ENCODE peak calls at places on chromosome 11, in five cellular contexts. J, U, X, B and M are unnamed samples. For H3K36me3, the result is how much of the 10 kb centered on the place peaks cover.

GRCh38 chr11:299951-300735 is 817 bp upstream of the IFITM5 start:
- DNase-seq in B (no peak), U (peak), J (no peak), X (no peak), M (peak)

GRCh38 chr11:109236696-109237095 is 185.3 kb upstream of the C11orf87 start:
- DNase-seq in U (no peak), J (no peak), X (peak), B (no peak), M (no peak)

GRCh38 chr11:116879789-116880402 is 42.5 kb upstream of the APOA1 start:
- DNase-seq in X (peak), B (no peak), J (peak), U (peak), M (no peak)

GRCh38 chr11:126491092-126491491 is 135.6 kb downstream of the ST3GAL4 start:
- DNase-seq in X (no peak), J (no peak), U (no peak), B (no peak), M (peak)

GRCh38 chr11:102240502-102240901 is 76.8 kb upstream of the BIRC3 start:
- DNase-seq in B (no peak), X (no peak), J (no peak), U (no peak), M (no peak)

GRCh38 chr11:64987998-64988854 is 8.5 kb downstream of the BATF2 start:
- DNase-seq in U (no peak), X (no peak), B (no peak), J (no peak), M (no peak)

GRCh38 chr11:123184531-123184930 is 10.5 kb downstream of the CLMP start:
- DNase-seq in J (no peak), U (no peak), B (no peak), X (peak), M (no peak)

GRCh38 chr11:94780432-94780831 is 12.3 kb downstream of the AMOTL1 start:
- DNase-seq in B (no peak), X (no peak), J (no peak), U (peak), M (no peak)

GRCh38 chr11:107988397-107989158 is 20.1 kb upstream of the CUL5 start:
- DNase-seq in B (no peak), U (no peak), J (no peak), X (peak), M (no peak)

GRCh38 chr11:82775736-82776346 is 42.2 kb upstream of the FAM181B start:
- DNase-seq in U (peak), J (no peak), B (no peak), X (peak), M (peak)

GRCh38 chr11:84173078-84173477 is 886.9 kb upstream of the CCDC90B start:
- DNase-seq in J (no peak), X (no peak), U (no peak), B (no peak), M (no peak)

GRCh38 chr11:89293966-89294679 is 116.4 kb downstream of the TYR start:
- DNase-seq in X (peak), J (no peak), U (no peak), B (peak), M (peak)

GRCh38 chr11:35588627-35589026 is 29.6 kb upstream of the FJX1 start:
- DNase-seq in J (no peak), X (peak), B (no peak), U (no peak), M (no peak)

GRCh38 chr11:17601206-17602075 is 54.4 kb downstream of the OTOG start:
- DNase-seq in U (no peak), B (peak), X (no peak), J (no peak), M (peak)

GRCh38 chr11:18384157-18384641 is 10.2 kb upstream of the LDHA start:
- DNase-seq in J (peak), X (peak), U (peak), B (peak), M (peak)

GRCh38 chr11:128627666-128628342 is 40.4 kb upstream of the ETS1 start:
- DNase-seq in J (no peak), B (no peak), X (no peak), U (peak), M (peak)

GRCh38 chr11:118623291-118623655 is 15.9 kb downstream of the PHLDB1 start:
- DNase-seq in U (peak), X (peak), B (no peak), J (no peak), M (no peak)

GRCh38 chr11:27902981-27903624 is 202.8 kb upstream of the BDNF start:
- DNase-seq in B (no peak), J (no peak), X (peak), U (no peak), M (no peak)

GRCh38 chr11:35147273-35147672 is 8.3 kb downstream of the CD44 start:
- DNase-seq in U (no peak), B (no peak), J (no peak), X (no peak), M (no peak)

GRCh38 chr11:69950621-69951020 is 127.5 kb upstream of the ANO1 start:
- DNase-seq in X (no peak), J (no peak), U (no peak), B (no peak), M (peak)

GRCh38 chr11:73566422-73566821 is 31.5 kb downstream of the FAM168A start:
- DNase-seq in U (no peak), B (no peak), J (no peak), X (peak), M (no peak)

GRCh38 chr11:17257200-17257599 is 19.3 kb upstream of the NUCB2 start:
- DNase-seq in J (no peak), X (peak), B (no peak), U (no peak), M (no peak)

GRCh38 chr11:33488971-33489370 is 211.7 kb downstream of the C11orf91 start:
- DNase-seq in J (no peak), U (no peak), X (no peak), B (no peak), M (no peak)

GRCh38 chr11:9815486-9816136 is 151.7 kb downstream of the SWAP70 start:
- DNase-seq in U (no peak), J (no peak), B (no peak), X (peak), M (no peak)

GRCh38 chr11:70948855-70949551 is 303.4 kb downstream of the SHANK2 start:
- DNase-seq in J (no peak), U (peak), B (no peak), X (no peak), M (no peak)

GRCh38 chr11:12769834-12770345 is 95.7 kb downstream of the TEAD1 start:
- DNase-seq in X (peak), B (no peak), U (no peak), J (no peak), M (no peak)

GRCh38 chr11:104306862-104307474 is 143.0 kb upstream of the PDGFD start:
- DNase-seq in X (no peak), U (no peak), B (no peak), J (no peak), M (no peak)

GRCh38 chr11:45583981-45584380 is 81.4 kb downstream of the CHST1 start:
- DNase-seq in X (no peak), J (no peak), U (no peak), B (no peak), M (no peak)

GRCh38 chr11:116605543-116605942 is 167.2 kb downstream of the BUD13 start:
- DNase-seq in J (no peak), X (peak), B (peak), U (no peak), M (peak)

GRCh38 chr11:128859563-128860441 is 7.3 kb downstream of the KCNJ1 start:
- DNase-seq in X (peak), J (peak), B (peak), U (peak), M (peak)

GRCh38 chr11:94755494-94755893 is 12.7 kb upstream of the AMOTL1 start:
- DNase-seq in U (no peak), B (no peak), J (no peak), X (no peak), M (no peak)

GRCh38 chr11:45556851-45557707 is 108.3 kb downstream of the CHST1 start:
- DNase-seq in J (no peak), U (no peak), B (peak), X (peak), M (no peak)

GRCh38 chr11:121671276-121672168 is 218.8 kb upstream of the SORL1-AS1 start:
- DNase-seq in B (peak), X (peak), U (peak), J (no peak), M (no peak)

GRCh38 chr11:46389450-46390330 is 1.9 kb downstream of the CHRM4 start:
- DNase-seq in X (peak), U (peak), J (peak), B (peak), M (peak)

GRCh38 chr11:73158356-73159051 is 16.4 kb upstream of the FCHSD2 start:
- DNase-seq in U (peak), J (no peak), X (no peak), B (no peak), M (peak)

GRCh38 chr11:76209956-76210885 is 3.9 kb upstream of the WNT11 start:
- DNase-seq in X (peak), J (peak), U (peak), B (peak), M (peak)

GRCh38 chr11:89491141-89491690 is at the start of gene NOX4:
- DNase-seq in X (no peak), J (peak), U (peak), B (peak), M (peak)

GRCh38 chr11:123430736-123431356 is 777 bp downstream of the GRAMD1B start:
- DNase-seq in U (no peak), J (peak), B (peak), X (peak), M (peak)

GRCh38 chr11:32039149-32039548 is 51.7 kb upstream of the RCN1 start:
- DNase-seq in X (no peak), B (no peak), U (no peak), J (no peak), M (no peak)
- H3K36me3 ChIP-seq in X (under half), B (under half), U (under half), J (under half), M (under half)

DNA sequence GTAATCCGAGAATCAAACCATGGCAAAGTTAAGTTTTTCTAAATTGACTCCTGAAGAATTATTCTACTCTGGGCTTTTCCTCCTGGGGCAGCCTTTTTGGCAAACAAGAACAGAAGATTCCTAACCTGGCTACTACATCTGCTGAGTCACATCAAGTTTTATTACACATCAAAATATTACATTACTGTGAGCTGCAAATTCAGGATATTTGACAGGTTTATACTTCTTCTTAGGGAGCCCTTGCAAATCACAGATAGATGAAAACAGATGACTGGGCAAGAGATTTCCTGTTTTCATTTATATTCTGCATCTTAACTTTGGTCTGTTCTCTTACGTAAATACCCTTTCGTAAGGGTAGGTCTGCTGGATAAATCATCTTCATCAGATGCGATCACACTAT is 23.6 kb downstream of the XRRA1 start:
- DNase-seq in U (no peak), J (no peak), X (no peak), B (no peak), M (no peak)
- H3K36me3 ChIP-seq in U (under half), J (half or more), X (under half), B (under half), M (under half)

GRCh38 chr11:130197386-130198035 is 37.9 kb downstream of the ST14 start:
- DNase-seq in U (no peak), X (no peak), B (no peak), J (no peak), M (no peak)
- H3K36me3 ChIP-seq in U (under half), X (under half), B (under half), J (under half), M (under half)

DNA sequence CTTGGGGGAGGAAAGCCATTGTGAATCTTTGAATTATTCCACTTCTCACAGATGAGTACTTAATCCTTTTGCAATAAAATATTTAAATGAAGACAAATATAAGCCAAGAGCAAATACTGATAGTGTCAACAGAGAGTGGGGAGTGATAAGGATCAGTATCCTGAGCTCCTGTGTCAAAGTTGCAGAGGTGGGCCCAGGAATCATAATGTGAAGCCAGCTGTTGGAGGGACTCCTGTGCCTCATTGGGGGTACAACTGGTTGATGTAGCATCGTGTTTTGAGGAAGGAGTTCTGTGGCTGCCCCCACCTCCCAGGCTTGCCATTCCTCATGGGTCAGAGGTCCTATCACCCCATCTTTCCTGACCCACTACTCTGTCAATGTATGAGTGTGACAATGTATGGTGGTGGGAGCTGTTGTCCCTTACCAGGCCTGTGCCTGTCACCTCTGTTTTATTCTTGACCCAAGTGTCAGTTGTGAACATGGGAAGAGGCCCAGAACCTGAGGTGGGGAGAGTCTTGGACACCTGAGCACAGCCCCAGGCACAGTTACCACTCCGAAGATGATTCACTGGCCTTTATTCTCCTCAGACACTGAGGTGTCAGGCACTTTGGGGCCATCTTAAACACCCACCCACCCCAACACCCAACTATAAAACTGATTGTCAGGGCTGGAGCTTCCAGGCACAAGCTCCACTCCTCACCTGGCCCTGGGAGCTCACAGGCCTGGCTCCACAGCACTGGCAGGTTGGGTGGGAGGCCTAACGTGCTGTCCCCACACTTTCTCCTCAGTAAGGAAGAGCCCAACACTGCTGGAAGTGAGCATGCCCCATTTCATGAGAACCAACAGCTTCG is 38.4 kb downstream of the KCNQ1OT1 start:
- DNase-seq in X (no peak), U (no peak), B (no peak), J (no peak), M (no peak)
- H3K36me3 ChIP-seq in X (under half), U (under half), B (under half), J (under half), M (under half)

GRCh38 chr11:125287467-125288232 is 123.1 kb downstream of the PKNOX2 start:
- DNase-seq in X (no peak), B (peak), U (peak), J (peak), M (peak)
- H3K36me3 ChIP-seq in X (under half), B (under half), U (under half), J (under half), M (under half)